ENCODE peak calls at places on chromosomes 7 and 10, in four cellular contexts. D, L, J and A are unnamed samples.

GRCh38 chr7:87456247-87456646 is 19.2 kb downstream of the ABCB4 start:
- DNase-seq in D (no peak), L (peak), J (no peak), A (no peak)

GRCh38 chr7:133570321-133570720 is 317.4 kb downstream of the EXOC4 start:
- DNase-seq in J (no peak), L (no peak), D (no peak), A (no peak)

GRCh38 chr7:69276011-69276729 is 322.1 kb upstream of the AUTS2 start:
- DNase-seq in L (no peak), J (no peak), D (no peak), A (no peak)

GRCh38 chr7:120554960-120555571 is 282.1 kb downstream of the KCND2 start:
- DNase-seq in D (peak), L (peak), J (no peak), A (peak)

GRCh38 chr10:6667679-6668270 is 87.7 kb upstream of the PRKCQ start:
- DNase-seq in L (no peak), J (no peak), D (peak), A (peak)

GRCh38 chr7:115085421-115085820 is 163.5 kb downstream of the MDFIC start:
- DNase-seq in L (no peak), J (no peak), D (no peak), A (peak)

GRCh38 chr10:127195571-127196226 is 692 bp downstream of the INSYN2A start:
- DNase-seq in D (peak), J (no peak), L (no peak), A (peak)

GRCh38 chr10:110910138-110910537 is 8.8 kb downstream of the BBIP1 start:
- DNase-seq in L (no peak), J (no peak), D (no peak), A (no peak)

GRCh38 chr7:33108931-33109757 is at the start of gene RP9:
- DNase-seq in D (peak), J (peak), L (peak), A (peak)

GRCh38 chr10:60816624-60817023 is 38.3 kb downstream of the CDK1 start:
- DNase-seq in L (peak), D (peak), J (peak), A (peak)

GRCh38 chr7:868189-868486 is 8.2 kb upstream of the GET4 start:
- DNase-seq in D (no peak), L (no peak), J (no peak), A (no peak)

GRCh38 chr10:62048919-62049636 is 147.6 kb downstream of the ARID5B start:
- DNase-seq in L (peak), D (peak), J (no peak), A (peak)

GRCh38 chr7:87427289-87427688 is 48.2 kb downstream of the ABCB4 start:
- DNase-seq in J (no peak), L (no peak), D (no peak), A (peak)

GRCh38 chr7:2666588-2667250 is 21.3 kb upstream of the AMZ1 start:
- DNase-seq in D (no peak), L (no peak), J (no peak), A (no peak)

GRCh38 chr10:14852236-14852635 is 14.1 kb downstream of the HSPA14 start:
- DNase-seq in D (no peak), J (no peak), L (no peak), A (no peak)

GRCh38 chr7:124152859-124153692 is 120.2 kb upstream of the TMEM229A start:
- DNase-seq in D (peak), L (no peak), J (no peak), A (peak)

GRCh38 chr7:114989531-114989930 is 67.6 kb downstream of the MDFIC start:
- DNase-seq in L (no peak), J (no peak), D (no peak), A (no peak)

GRCh38 chr10:131083915-131084790 is 227.4 kb downstream of the TCERG1L start:
- DNase-seq in L (no peak), D (no peak), J (no peak), A (no peak)

GRCh38 chr7:15839415-15840100 is 153.1 kb upstream of the MEOX2 start:
- DNase-seq in L (no peak), J (no peak), D (peak), A (no peak)

GRCh38 chr7:149261321-149261828 is 621 bp upstream of the ZNF783 start:
- DNase-seq in D (peak), J (no peak), L (no peak), A (peak)

GRCh38 chr10:81081887-81082620 is 544.4 kb downstream of the SH2D4B start:
- DNase-seq in D (peak), J (no peak), L (no peak), A (peak)